ENCODE peak calls at places on chromosomes 6 and 20, in ten cellular contexts. L is GM23248; O is naive thymus-derived CD4-positive, alpha-beta T cell; A is tibial artery; S is CD8-positive, alpha-beta memory T cell; J is neuronal stem cell; F is H9; U is SJCRH30; Y is effector memory CD4-positive, alpha-beta T cell; D is endodermal cell. N is an unnamed sample.
A peak's percentile ranks its signal among the peaks of the same experiment; 100 is the strongest.

GRCh38 chr20:38286586-38287502 is 17.1 kb upstream of the BPI start:
- DNase-seq in Y (no peak), A (no peak), F (no peak), D (no peak), S (no peak), U (peak; percentile 100), J (no peak), O (no peak), L (no peak), N (no peak)

GRCh38 chr6:98579941-98580340 is 254.4 kb upstream of the POU3F2 start:
- DNase-seq in J (no peak), O (no peak), D (no peak), Y (no peak), U (no peak), S (no peak), L (peak; percentile 50), A (no peak), F (no peak), N (no peak)

GRCh38 chr6:111338843-111339242 is 144.2 kb downstream of the REV3L start:
- DNase-seq in A (no peak), S (no peak), D (no peak), O (no peak), J (no peak), Y (no peak), L (no peak), U (no peak), F (no peak), N (peak; percentile 55)

GRCh38 chr6:29552512-29553051 is 7.0 kb downstream of the UBD start:
- DNase-seq in S (no peak), L (peak; percentile 65), O (no peak), J (no peak), F (no peak), D (no peak), Y (no peak), U (peak; percentile 20), A (no peak), N (no peak)

GRCh38 chr6:33677153-33677660 is 34.3 kb downstream of the UQCC2 start:
- DNase-seq in L (peak; percentile 72), O (no peak), J (no peak), F (no peak), U (no peak), D (no peak), Y (no peak), A (no peak), S (no peak), N (no peak)

GRCh38 chr6:9646346-9647042 is 768.4 kb downstream of the TFAP2A start:
- DNase-seq in S (no peak), Y (no peak), F (no peak), L (peak; percentile 65), O (no peak), D (no peak), U (peak; percentile 48), A (peak; percentile 68), J (no peak), N (no peak)

GRCh38 chr6:15665237-15665636 is 2.4 kb upstream of the DTNBP1 start:
- DNase-seq in Y (no peak), F (no peak), O (no peak), J (no peak), S (no peak), A (no peak), D (no peak), L (no peak), U (no peak), N (no peak)

GRCh38 chr6:44126320-44127149 is 717 bp downstream of the MRPL14 start:
- DNase-seq in L (peak; percentile 86), S (peak; percentile 58), D (peak; percentile 84), U (peak; percentile 68), A (peak; percentile 74), F (peak; percentile 62), Y (peak; percentile 57), J (peak; percentile 49), O (peak; percentile 79), N (peak; percentile 64)

GRCh38 chr6:156347251-156348049 is 429.7 kb upstream of the ARID1B start:
- DNase-seq in O (no peak), D (no peak), L (no peak), Y (no peak), J (no peak), F (no peak), U (no peak), S (no peak), A (no peak), N (no peak)

GRCh38 chr20:6075428-6076219 is 21.8 kb upstream of the LRRN4 start:
- DNase-seq in S (no peak), F (no peak), A (no peak), L (no peak), Y (no peak), J (no peak), O (no peak), U (peak; percentile 31), D (no peak), N (no peak)

GRCh38 chr6:88908598-88909548 is 54.5 kb downstream of the RNGTT start:
- DNase-seq in F (no peak), A (no peak), D (no peak), U (no peak), L (no peak), Y (no peak), S (no peak), J (no peak), O (no peak), N (peak; percentile 15)

GRCh38 chr6:14734416-14735340 is 511.2 kb upstream of the JARID2 start:
- DNase-seq in O (peak; percentile 43), F (no peak), L (peak; percentile 92), S (no peak), D (no peak), A (no peak), J (no peak), Y (no peak), U (no peak), N (peak; percentile 55)

DNA sequence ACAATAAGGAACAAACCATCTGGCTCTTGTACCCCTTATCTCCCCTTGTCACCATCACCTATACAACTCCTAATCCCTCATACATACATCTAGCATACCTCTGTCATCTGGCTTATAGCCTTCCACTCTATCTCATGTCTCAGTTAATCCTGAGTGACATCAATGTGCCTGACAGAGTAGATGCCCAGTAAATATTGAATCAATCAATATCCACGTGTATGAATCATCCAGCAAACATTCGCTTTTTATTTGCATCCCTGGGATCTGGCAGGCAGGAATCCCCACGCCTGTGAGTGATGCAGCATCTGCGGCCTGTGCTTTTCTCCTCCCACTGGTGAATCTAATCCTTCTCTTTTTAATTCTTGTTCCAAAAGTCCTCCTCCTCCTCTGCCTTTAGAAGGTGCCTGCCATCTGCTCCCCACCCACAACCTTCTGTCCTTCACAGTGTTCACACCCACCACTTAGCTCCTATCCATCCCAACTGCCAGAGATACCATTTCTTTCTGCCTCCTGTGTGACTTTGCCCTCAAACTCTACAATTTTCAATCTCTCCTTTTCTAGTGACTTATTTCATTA is 37.6 kb downstream of the ZNF391 start:
- DNase-seq in F (no peak), J (no peak), A (no peak), O (no peak), D (no peak), S (no peak), Y (no peak), L (no peak), U (no peak), N (no peak)
- H3K9me3 ChIP-seq in F (no peaks in the 10 kb centered on the region), J (peaks cover 5% of the 10 kb centered on the region), A (no peaks in the 10 kb centered on the region), O (no peaks in the 10 kb centered on the region), D (peaks cover 13% of the 10 kb centered on the region), S (no peaks in the 10 kb centered on the region), Y (no peaks in the 10 kb centered on the region), L (no peaks in the 10 kb centered on the region), U (no peaks in the 10 kb centered on the region), N (peaks cover 7% of the 10 kb centered on the region)

GRCh38 chr6:144064831-144065668 is 30.3 kb downstream of the SF3B5 start:
- DNase-seq in U (no peak), J (peak; percentile 15), O (no peak), F (no peak), D (peak; percentile 54), L (peak; percentile 33), S (no peak), A (no peak), Y (no peak), N (no peak)

GRCh38 chr6:144064402-144064830 is 31.0 kb downstream of the SF3B5 start:
- DNase-seq in A (peak; percentile 67), J (peak; percentile 32), Y (peak; percentile 20), F (peak; percentile 45), U (peak; percentile 26), S (peak; percentile 32), L (peak; percentile 43), O (peak; percentile 79), D (no peak), N (peak; percentile 24)

GRCh38 chr6:144066745-144067484 is 28.5 kb downstream of the SF3B5 start:
- DNase-seq in Y (no peak), F (no peak), L (no peak), U (no peak), O (no peak), S (no peak), D (no peak), J (no peak), A (no peak), N (peak; percentile 49)

GRCh38 chr6:144063744-144064401 is 31.5 kb downstream of the SF3B5 start:
- DNase-seq in J (peak; percentile 74), F (peak; percentile 82), L (peak; percentile 67), S (peak; percentile 88), D (peak; percentile 91), U (peak; percentile 81), A (peak; percentile 89), O (peak; percentile 91), Y (peak; percentile 83), N (peak; percentile 95)

DNA sequence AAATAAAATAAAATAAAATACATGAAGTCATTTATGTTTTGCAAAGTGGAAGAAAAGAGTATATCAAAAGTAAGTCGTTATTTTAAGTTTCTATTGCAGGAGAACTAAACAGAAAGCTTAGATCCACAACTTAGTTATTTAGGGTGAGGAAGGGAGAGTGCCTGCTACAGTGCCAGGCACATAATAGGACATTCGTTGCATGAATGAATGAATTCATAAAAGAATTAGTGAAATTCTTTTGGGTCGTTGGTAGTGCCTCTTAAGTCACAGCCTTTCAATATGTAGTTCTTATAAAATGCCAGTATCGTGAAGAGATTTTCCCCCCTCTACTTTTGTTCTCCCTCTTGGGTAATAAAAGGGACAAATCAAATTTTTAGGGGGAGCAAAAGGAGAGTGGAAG is 29.1 kb downstream of the SF3B5 start:
- DNase-seq in U (no peak), A (no peak), Y (no peak), S (no peak), J (no peak), L (no peak), O (no peak), D (no peak), F (no peak), N (no peak)
- H3K27me3 ChIP-seq in U (peaks cover 18% of the 10 kb centered on the region), A (peaks cover 3% of the 10 kb centered on the region), Y (no peaks in the 10 kb centered on the region), S (no peaks in the 10 kb centered on the region), J (peaks cover 26% of the 10 kb centered on the region), L (peaks cover 57% of the 10 kb centered on the region), O (no peaks in the 10 kb centered on the region), D (peaks cover 88% of the 10 kb centered on the region), F (peaks cover 31% of the 10 kb centered on the region), N (peaks cover 2% of the 10 kb centered on the region)

GRCh38 chr6:168716581-168716980 is 275.6 kb downstream of the SMOC2 start:
- DNase-seq in L (no peak), A (no peak), O (no peak), U (no peak), J (no peak), D (no peak), F (no peak), Y (no peak), S (no peak), N (no peak)
- H3K9me3 ChIP-seq in L (no peaks in the 10 kb centered on the region), A (no peaks in the 10 kb centered on the region), O (no peaks in the 10 kb centered on the region), U (no peaks in the 10 kb centered on the region), J (peaks cover 16% of the 10 kb centered on the region), D (peaks cover 10% of the 10 kb centered on the region), F (peaks cover 39% of the 10 kb centered on the region), Y (no peaks in the 10 kb centered on the region), S (no peaks in the 10 kb centered on the region), N (no peaks in the 10 kb centered on the region)

GRCh38 chr6:128727500-128727899 is 155.4 kb upstream of the LAMA2 start:
- DNase-seq in O (no peak), A (no peak), F (no peak), U (no peak), D (no peak), J (no peak), L (no peak), S (no peak), Y (no peak), N (no peak)
- H3K27me3 ChIP-seq in O (no peaks in the 10 kb centered on the region), A (no peaks in the 10 kb centered on the region), F (no peaks in the 10 kb centered on the region), U (no peaks in the 10 kb centered on the region), D (no peaks in the 10 kb centered on the region), J (no peaks in the 10 kb centered on the region), L (no peaks in the 10 kb centered on the region), S (no peaks in the 10 kb centered on the region), Y (peaks cover 3% of the 10 kb centered on the region), N (no peaks in the 10 kb centered on the region)